ENCODE peak calls at places on chromosomes 1 and 21, in four cellular contexts. E, I, D and X are unnamed samples.
A peak's percentile ranks its signal among the peaks of the same experiment; 100 is the strongest.

GRCh38 chr1:3012511-3013291 is 8.6 kb upstream of the ACTRT2 start:
- DNase-seq in E (no peak), I (peak; percentile 70), D (no peak), X (peak; percentile 59)

GRCh38 chr1:208216062-208216461 is 28.1 kb downstream of the PLXNA2 start:
- DNase-seq in I (no peak), E (no peak), D (peak; percentile 70), X (no peak)

GRCh38 chr1:176211395-176212165 is 4.5 kb upstream of the COP1 start:
- DNase-seq in D (no peak), I (no peak), E (no peak), X (no peak)

GRCh38 chr1:1907098-1907736 is 7.8 kb upstream of the CALML6 start:
- DNase-seq in I (no peak), D (no peak), E (no peak), X (peak; percentile 51)

GRCh38 chr1:53957231-53957818 is 11.2 kb downstream of the LRRC42 start:
- DNase-seq in D (peak; percentile 29), I (no peak), E (peak; percentile 68), X (no peak)

GRCh38 chr1:54645806-54646676 is 4.5 kb downstream of the MROH7 start:
- DNase-seq in D (peak; percentile 19), E (no peak), I (no peak), X (no peak)

GRCh38 chr1:42674214-42674613 is 8.0 kb upstream of the YBX1 start:
- DNase-seq in I (no peak), E (no peak), D (no peak), X (no peak)

GRCh38 chr1:220906561-220907334 is 27.5 kb downstream of the HLX start:
- DNase-seq in I (no peak), E (no peak), D (no peak), X (no peak)

GRCh38 chr21:43015906-43016540 is 41.7 kb downstream of the PKNOX1 start:
- DNase-seq in I (no peak), E (no peak), D (no peak), X (no peak)

GRCh38 chr1:11940260-11940921 is 5.9 kb downstream of the PLOD1 start:
- DNase-seq in D (peak; percentile 31), I (no peak), E (no peak), X (no peak)

GRCh38 chr1:169107673-169108160 is 1.2 kb downstream of the ATP1B1 start:
- DNase-seq in I (peak; percentile 47), D (peak; percentile 48), E (no peak), X (no peak)

GRCh38 chr1:229474491-229474890 is 33.6 kb downstream of the NUP133 start:
- DNase-seq in E (no peak), I (no peak), D (no peak), X (no peak)

GRCh38 chr1:41378999-41379740 is 17.9 kb downstream of the FOXO6 start:
- DNase-seq in I (no peak), D (no peak), E (peak; percentile 91), X (no peak)

GRCh38 chr1:192862271-192862670 is 53.4 kb downstream of the RGS2 start:
- DNase-seq in D (no peak), I (no peak), E (no peak), X (no peak)

GRCh38 chr1:2275796-2276536 is 47.8 kb downstream of the SKI start:
- DNase-seq in E (peak; percentile 90), D (peak; percentile 71), I (no peak), X (peak; percentile 50)

GRCh38 chr1:145805057-145805456 is 18.8 kb downstream of the RNF115 start:
- DNase-seq in E (no peak), I (no peak), D (peak; percentile 20), X (no peak)

GRCh38 chr1:44417351-44418021 is 12.4 kb downstream of the RNF220 start:
- DNase-seq in I (no peak), D (peak; percentile 22), E (peak; percentile 99), X (no peak)

GRCh38 chr1:168092566-168093355 is 44.0 kb downstream of the GPR161 start:
- DNase-seq in D (peak; percentile 65), I (no peak), E (peak; percentile 3), X (no peak)

GRCh38 chr1:34320081-34320480 is 143.4 kb downstream of the C1orf94 start:
- DNase-seq in D (no peak), I (no peak), E (no peak), X (no peak)

GRCh38 chr1:48048980-48049379 is 51.8 kb upstream of the TRABD2B start:
- DNase-seq in E (no peak), D (no peak), I (no peak), X (no peak)

GRCh38 chr1:30732277-30732996 is 9.1 kb upstream of the MATN1 start:
- DNase-seq in I (no peak), E (no peak), D (no peak), X (no peak)

GRCh38 chr1:101008229-101008628 is 17.4 kb downstream of the DPH5 start:
- DNase-seq in I (no peak), E (no peak), D (no peak), X (no peak)

GRCh38 chr1:198925575-198925974 is 286.7 kb downstream of the PTPRC start:
- DNase-seq in E (no peak), D (no peak), I (no peak), X (no peak)

GRCh38 chr1:160085686-160086089 is 4.3 kb downstream of the KCNJ9 start:
- DNase-seq in D (peak; percentile 75), E (peak; percentile 51), I (peak; percentile 81), X (peak; percentile 73)

GRCh38 chr21:42753804-42754203 is 100.4 kb downstream of the PDE9A start:
- DNase-seq in E (no peak), D (no peak), I (no peak), X (no peak)

GRCh38 chr1:151949371-151950193 is 40.3 kb upstream of the THEM4 start:
- DNase-seq in E (no peak), D (no peak), I (no peak), X (no peak)

GRCh38 chr1:220353229-220354012 is 81.2 kb upstream of the RAB3GAP2 start:
- DNase-seq in D (no peak), I (no peak), E (no peak), X (no peak)